ENCODE peak calls at places on chromosome 9, in five cellular contexts. A is fibroblast of pulmonary artery, H is neuronal stem cell, S is tibial nerve, L is AG04450. T is an unnamed sample.

GRCh38 chr9:93829271-93830223 is 125.6 kb downstream of the BARX1 start:
- DNase-seq in L (no peak), S (no peak), H (no peak), A (no peak), T (no peak)

GRCh38 chr9:127497656-127498290 is 46.5 kb downstream of the LRSAM1 start:
- DNase-seq in L (no peak), A (no peak), H (no peak), S (no peak), T (no peak)

GRCh38 chr9:69976165-69976564 is 67.5 kb upstream of the MAMDC2 start:
- DNase-seq in S (no peak), H (no peak), A (peak; percentile 96), L (peak; percentile 94), T (no peak)

GRCh38 chr9:21078702-21079101 is 960 bp upstream of the IFNB1 start:
- DNase-seq in H (no peak), A (no peak), L (no peak), S (no peak), T (no peak)

GRCh38 chr9:110532908-110533665 is 46.5 kb downstream of the SVEP1 start:
- DNase-seq in H (no peak), L (no peak), S (no peak), A (no peak), T (no peak)

GRCh38 chr9:35370241-35370640 is 119.7 kb upstream of the RUSC2 start:
- DNase-seq in A (no peak), L (no peak), H (no peak), S (no peak), T (no peak)

GRCh38 chr9:84297162-84297821 is 43.3 kb downstream of the SLC28A3 start:
- DNase-seq in S (no peak), L (peak; percentile 55), A (peak; percentile 54), H (no peak), T (no peak)

GRCh38 chr9:127816728-127817127 is 14.0 kb downstream of the FPGS start:
- DNase-seq in A (no peak), L (no peak), S (no peak), H (no peak), T (no peak)

GRCh38 chr9:81619353-81620008 is 69.9 kb downstream of the TLE1 start:
- DNase-seq in A (peak; percentile 36), L (peak; percentile 91), S (no peak), H (no peak), T (no peak)

GRCh38 chr9:70479880-70480291 is 65.4 kb upstream of the KLF9 start:
- DNase-seq in S (no peak), A (peak; percentile 89), H (no peak), L (peak; percentile 64), T (peak; percentile 60)

GRCh38 chr9:131270171-131271015 is 5.9 kb downstream of the FAM78A start:
- DNase-seq in L (no peak), S (peak; percentile 38), A (peak; percentile 44), H (no peak), T (peak; percentile 22)

GRCh38 chr9:38149647-38150046 is 80.6 kb upstream of the SHB start:
- DNase-seq in L (no peak), A (no peak), H (no peak), S (no peak), T (no peak)

GRCh38 chr9:16974436-16974835 is 104.0 kb upstream of the BNC2 start:
- DNase-seq in S (no peak), A (no peak), H (no peak), L (no peak), T (no peak)

GRCh38 chr9:93305497-93306020 is 121.6 kb downstream of the WNK2 start:
- DNase-seq in L (no peak), A (no peak), H (no peak), S (no peak), T (no peak)

GRCh38 chr9:92293075-92293354 is 482 bp downstream of the IARS1 start:
- DNase-seq in L (no peak), S (no peak), H (no peak), A (no peak), T (no peak)

GRCh38 chr9:5438301-5439162 is 807 bp upstream of the PLGRKT start:
- DNase-seq in L (no peak), S (no peak), A (peak; percentile 48), H (no peak), T (peak; percentile 14)

GRCh38 chr9:136533775-136534157 is 12.1 kb downstream of the NOTCH1 start:
- DNase-seq in H (no peak), L (no peak), S (no peak), A (no peak), T (no peak)

GRCh38 chr9:136531904-136532798 is 13.7 kb downstream of the NOTCH1 start:
- DNase-seq in A (no peak), L (no peak), H (no peak), S (no peak), T (no peak)

GRCh38 chr9:136531186-136531903 is 14.5 kb downstream of the NOTCH1 start:
- DNase-seq in A (no peak), L (no peak), S (no peak), H (no peak), T (no peak)

GRCh38 chr9:136534396-136534795 is 11.5 kb downstream of the NOTCH1 start:
- DNase-seq in A (no peak), S (no peak), H (no peak), L (no peak), T (no peak)

DNA sequence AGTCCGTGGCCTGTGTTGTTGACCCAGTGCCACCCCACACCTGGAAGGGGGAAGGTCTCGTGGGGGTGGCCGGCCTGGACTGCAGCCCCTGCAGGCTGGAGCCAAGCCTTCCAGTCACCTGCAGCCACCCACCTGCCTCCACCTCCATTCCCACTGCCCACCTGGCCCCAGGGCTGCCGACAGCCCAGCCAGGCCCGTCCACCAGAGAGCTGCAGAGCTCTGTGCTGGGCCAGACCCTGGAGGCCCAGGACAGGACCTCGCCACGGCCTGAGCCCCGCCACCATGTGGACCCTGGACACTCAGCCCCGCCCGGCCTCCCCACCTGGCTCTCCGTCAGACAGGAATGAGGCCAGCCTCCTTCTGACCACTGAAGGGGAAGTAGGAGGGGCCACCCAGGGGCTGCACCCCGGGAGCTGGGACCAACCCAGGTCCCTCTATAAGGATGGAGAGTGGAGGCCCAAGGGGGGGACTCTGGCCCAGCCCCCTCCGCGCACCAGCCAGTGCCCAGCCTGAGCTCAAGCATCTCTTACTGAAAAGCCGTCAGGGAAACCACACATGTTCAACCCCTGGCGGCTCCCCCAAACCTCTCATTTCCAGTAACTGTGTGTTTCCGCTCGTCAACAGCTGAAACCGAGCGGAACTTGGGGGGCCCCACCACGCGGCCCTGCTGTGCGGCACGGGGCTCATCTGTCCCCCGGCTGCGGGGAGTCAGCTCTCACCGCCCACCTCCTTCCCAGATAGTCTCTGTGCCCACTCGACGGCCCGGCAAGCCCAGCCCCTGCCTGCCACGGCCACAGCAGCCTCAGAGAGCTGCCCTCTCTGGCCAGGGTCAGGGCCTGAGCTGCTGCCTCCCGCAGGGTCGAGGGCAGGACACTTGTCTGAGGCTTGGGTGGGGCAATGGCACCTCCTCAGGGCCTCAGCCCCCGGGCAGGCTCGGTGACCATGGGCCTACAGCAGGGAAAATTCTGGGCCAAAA is 12.8 kb downstream of the NOTCH1 start:
- DNase-seq in L (no peak), H (no peak), S (no peak), A (no peak), T (no peak)
- H3K4me3 ChIP-seq in L (no peak overlapping the region), H (no peak overlapping the region), S (no peak overlapping the region), A (no peak overlapping the region), T (no peak overlapping the region)

GRCh38 chr9:2257530-2257929 is 242.4 kb downstream of the SMARCA2 start:
- DNase-seq in L (no peak), S (no peak), A (no peak), H (no peak), T (no peak)
- H3K4me3 ChIP-seq in L (no peak overlapping the region), S (no peak overlapping the region), A (no peak overlapping the region), H (no peak overlapping the region), T (no peak overlapping the region)

DNA sequence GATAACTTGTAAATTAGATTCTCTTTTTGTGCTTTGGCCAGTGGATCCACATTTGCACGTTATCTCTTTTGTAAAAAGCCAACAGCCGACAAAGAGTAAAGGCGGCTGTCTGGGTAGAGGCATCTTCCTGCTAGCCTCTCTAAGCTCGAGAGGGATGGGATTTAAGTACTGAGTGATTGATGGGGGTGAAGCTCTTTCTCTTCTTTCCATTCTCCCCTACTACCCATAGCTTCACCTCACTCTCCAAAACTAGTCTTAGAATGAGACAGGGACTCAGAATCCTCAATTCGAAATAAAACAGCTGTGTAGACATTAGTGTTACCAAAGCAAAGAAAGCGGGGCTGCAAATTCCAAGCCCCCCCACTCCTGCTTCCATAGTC is 3.5 kb downstream of the PBX3 start:
- DNase-seq in L (no peak), S (no peak), H (peak; percentile 54), A (no peak), T (no peak)
- H3K4me3 ChIP-seq in L (peak overlapping the region; percentile 91), S (no peak overlapping the region), H (no peak overlapping the region), A (peak overlapping the region; percentile 84), T (no peak overlapping the region)

GRCh38 chr9:64773491-64773931 is 511.5 kb downstream of the FOXD4L5 start:
- DNase-seq in A (no peak), H (peak; percentile 6), S (peak; percentile 9), L (no peak), T (peak; percentile 1)
- H3K4me3 ChIP-seq in A (peak overlapping the region; percentile 22), H (no peak overlapping the region), S (peak overlapping the region; percentile 25), L (peak overlapping the region; percentile 10), T (no peak overlapping the region)

GRCh38 chr9:124019771-124020519 is 8.4 kb downstream of the LHX2 start:
- DNase-seq in L (no peak), A (no peak), S (no peak), H (no peak), T (no peak)

GRCh38 chr9:124017064-124017928 is 5.7 kb downstream of the LHX2 start:
- DNase-seq in L (no peak), H (no peak), A (no peak), S (no peak), T (no peak)

GRCh38 chr9:124017929-124018730 is 6.6 kb downstream of the LHX2 start:
- DNase-seq in A (no peak), S (no peak), L (no peak), H (no peak), T (no peak)

GRCh38 chr9:124020520-124021384 is 9.2 kb downstream of the LHX2 start:
- DNase-seq in L (no peak), A (no peak), S (no peak), H (no peak), T (peak; percentile 32)

DNA sequence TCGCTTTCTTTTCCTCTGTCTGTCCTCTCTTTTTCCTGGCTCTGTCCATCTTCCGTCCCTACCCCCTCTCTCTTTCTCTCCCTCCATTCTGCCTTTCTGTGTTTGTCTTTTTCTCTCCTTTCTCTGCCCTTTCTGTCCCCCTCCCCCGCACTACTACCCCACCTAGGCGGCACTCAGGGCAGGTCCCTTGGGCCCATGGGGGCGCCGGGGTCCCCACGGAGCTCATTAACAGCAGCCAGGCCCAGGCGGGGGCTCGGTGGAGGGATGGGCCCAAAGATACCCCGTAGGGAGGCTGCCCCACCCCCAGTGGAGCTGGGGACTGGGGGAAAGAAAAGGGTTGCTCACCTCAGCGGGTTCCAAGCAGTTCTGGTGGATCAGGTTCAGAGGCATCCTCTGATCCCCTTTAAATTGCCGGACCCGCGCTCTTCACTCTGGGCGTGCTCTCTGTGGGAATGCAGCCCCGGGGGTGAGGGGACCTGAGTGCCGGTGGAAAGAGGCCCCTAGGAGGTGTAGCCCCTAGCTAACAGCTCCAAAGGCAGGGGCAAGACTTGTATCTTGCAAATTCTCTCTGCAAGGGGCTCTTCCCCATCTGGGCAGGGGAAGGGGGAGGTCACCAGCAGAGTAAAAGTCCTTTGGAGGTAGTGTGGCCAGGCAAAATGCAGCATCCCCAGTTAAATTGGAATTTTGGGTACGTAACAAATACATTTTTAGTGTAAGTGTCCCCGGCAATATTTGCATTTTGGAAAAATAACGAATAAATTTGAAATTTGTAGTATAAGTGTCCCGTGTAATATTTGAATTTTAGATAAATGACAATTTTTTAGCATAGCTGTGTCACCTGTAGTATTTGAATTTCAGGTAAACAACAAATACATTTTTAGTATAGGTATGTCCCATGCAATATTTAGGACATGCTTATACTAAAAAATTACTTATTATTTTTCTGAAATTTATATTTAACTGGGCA is 7.4 kb downstream of the LHX2 start:
- DNase-seq in L (no peak), S (no peak), A (no peak), H (no peak), T (no peak)
- H3K4me3 ChIP-seq in L (no peak overlapping the region), S (no peak overlapping the region), A (peak overlapping the region; percentile 32), H (peak overlapping the region; percentile 77), T (no peak overlapping the region)

GRCh38 chr9:134824583-134824982 is 56.0 kb upstream of the FCN2 start:
- DNase-seq in A (no peak), S (no peak), L (no peak), H (no peak), T (no peak)
- H3K4me3 ChIP-seq in A (no peak overlapping the region), S (no peak overlapping the region), L (no peak overlapping the region), H (no peak overlapping the region), T (no peak overlapping the region)